ENCODE peak calls at places on chromosomes 11 and 22, in nine cellular contexts. F, W, M, L, O, S, X, E and U are unnamed samples.

GRCh38 chr11:68584097-68584496 is 100.2 kb upstream of the GAL start:
- DNase-seq in F (peak; percentile 46), W (peak; percentile 82), M (peak; percentile 31), L (no peak), O (peak; percentile 72), S (peak; percentile 65), X (peak; percentile 48), E (peak; percentile 82), U (no peak)

GRCh38 chr11:100835854-100836253 is 148.8 kb downstream of the ARHGAP42 start:
- DNase-seq in F (no peak), W (no peak), M (no peak), L (no peak), O (no peak), S (no peak), X (no peak), E (no peak), U (no peak)

GRCh38 chr11:34975482-34975881 is 59.1 kb downstream of the PDHX start:
- DNase-seq in F (no peak), W (no peak), M (no peak), L (no peak), O (no peak), S (no peak), X (no peak), E (no peak), U (no peak)

GRCh38 chr11:71995726-71996291 is 2.9 kb upstream of the IL18BP start:
- DNase-seq in F (no peak), W (no peak), M (no peak), L (no peak), O (no peak), S (no peak), X (no peak), E (no peak), U (no peak)

GRCh38 chr11:130832571-130833432 is 83.5 kb downstream of the SNX19 start:
- DNase-seq in F (peak; percentile 62), W (no peak), M (no peak), L (no peak), O (no peak), S (no peak), X (no peak), E (no peak), U (no peak)

GRCh38 chr11:62909107-62909894 is 11.9 kb downstream of the CHRM1 start:
- DNase-seq in F (peak; percentile 68), W (peak; percentile 86), M (peak; percentile 85), L (no peak), O (peak; percentile 77), S (peak; percentile 85), X (peak; percentile 87), E (peak; percentile 97), U (no peak)

GRCh38 chr11:1650918-1651262 is 21.3 kb downstream of the KRTAP5-5 start:
- DNase-seq in F (no peak), W (no peak), M (no peak), L (no peak), O (no peak), S (peak; percentile 34), X (no peak), E (no peak), U (no peak)

GRCh38 chr11:132054822-132055221 is 684.4 kb downstream of the NTM start:
- DNase-seq in F (peak; percentile 88), W (no peak), M (peak; percentile 83), L (peak; percentile 85), O (no peak), S (no peak), X (no peak), E (no peak), U (no peak)

GRCh38 chr22:41674941-41675340 is 13.7 kb downstream of the SNU13 start:
- DNase-seq in F (no peak), W (no peak), M (no peak), L (no peak), O (no peak), S (peak; percentile 28), X (no peak), E (no peak), U (no peak)

GRCh38 chr11:27315816-27316215 is 47.2 kb downstream of the CCDC34 start:
- DNase-seq in F (no peak), W (no peak), M (no peak), L (no peak), O (no peak), S (no peak), X (no peak), E (no peak), U (no peak)

GRCh38 chr11:2578006-2578933 is 121.5 kb downstream of the KCNQ1OT1 start:
- DNase-seq in F (no peak), W (no peak), M (no peak), L (no peak), O (no peak), S (peak; percentile 51), X (peak; percentile 35), E (peak; percentile 21), U (no peak)

GRCh38 chr11:71201231-71201630 is 51.1 kb downstream of the SHANK2 start:
- DNase-seq in F (no peak), W (no peak), M (no peak), L (no peak), O (no peak), S (peak; percentile 30), X (no peak), E (no peak), U (no peak)

GRCh38 chr11:36077886-36078685 is 134.2 kb downstream of the LDLRAD3 start:
- DNase-seq in F (peak; percentile 89), W (no peak), M (no peak), L (no peak), O (no peak), S (no peak), X (no peak), E (no peak), U (no peak)

GRCh38 chr11:105046898-105047579 is 1.9 kb upstream of the CARD16 start:
- DNase-seq in F (peak; percentile 99), W (no peak), M (peak; percentile 99), L (peak; percentile 97), O (no peak), S (no peak), X (no peak), E (no peak), U (no peak)

GRCh38 chr11:92960886-92961285 is 8.6 kb upstream of the MTNR1B start:
- DNase-seq in F (no peak), W (no peak), M (peak; percentile 21), L (no peak), O (no peak), S (no peak), X (no peak), E (no peak), U (no peak)

GRCh38 chr11:92967178-92967577 is 2.3 kb upstream of the MTNR1B start:
- DNase-seq in F (no peak), W (no peak), M (no peak), L (no peak), O (no peak), S (no peak), X (no peak), E (no peak), U (no peak)

GRCh38 chr11:92965196-92965595 is 4.3 kb upstream of the MTNR1B start:
- DNase-seq in F (no peak), W (no peak), M (no peak), L (no peak), O (no peak), S (no peak), X (no peak), E (no peak), U (no peak)

GRCh38 chr11:92964471-92964870 is 5.0 kb upstream of the MTNR1B start:
- DNase-seq in F (no peak), W (no peak), M (no peak), L (no peak), O (no peak), S (no peak), X (peak; percentile 47), E (no peak), U (no peak)

GRCh38 chr11:92962444-92962843 is 7.0 kb upstream of the MTNR1B start:
- DNase-seq in F (no peak), W (no peak), M (peak; percentile 5), L (no peak), O (no peak), S (no peak), X (no peak), E (no peak), U (no peak)
- TF ChIP-seq CTCF in F (no peak), W (no peak), M (no peak), L (no peak), O (no peak), S (no peak), X (no peak), E (no peak), U (no peak)

GRCh38 chr11:125451400-125452124 is 44.5 kb downstream of the FEZ1 start:
- DNase-seq in F (no peak), W (peak; percentile 90), M (peak; percentile 61), L (no peak), O (peak; percentile 84), S (no peak), X (peak; percentile 38), E (peak; percentile 91), U (no peak)

GRCh38 chr11:125457814-125458343 is 38.2 kb downstream of the FEZ1 start:
- DNase-seq in F (peak; percentile 77), W (no peak), M (peak; percentile 82), L (peak; percentile 24), O (peak; percentile 23), S (no peak), X (no peak), E (no peak), U (no peak)

GRCh38 chr11:125455851-125456250 is 40.2 kb downstream of the FEZ1 start:
- DNase-seq in F (no peak), W (no peak), M (no peak), L (no peak), O (no peak), S (no peak), X (no peak), E (no peak), U (no peak)

GRCh38 chr11:125452125-125452470 is 44.0 kb downstream of the FEZ1 start:
- DNase-seq in F (no peak), W (no peak), M (no peak), L (no peak), O (no peak), S (no peak), X (no peak), E (no peak), U (no peak)

DNA sequence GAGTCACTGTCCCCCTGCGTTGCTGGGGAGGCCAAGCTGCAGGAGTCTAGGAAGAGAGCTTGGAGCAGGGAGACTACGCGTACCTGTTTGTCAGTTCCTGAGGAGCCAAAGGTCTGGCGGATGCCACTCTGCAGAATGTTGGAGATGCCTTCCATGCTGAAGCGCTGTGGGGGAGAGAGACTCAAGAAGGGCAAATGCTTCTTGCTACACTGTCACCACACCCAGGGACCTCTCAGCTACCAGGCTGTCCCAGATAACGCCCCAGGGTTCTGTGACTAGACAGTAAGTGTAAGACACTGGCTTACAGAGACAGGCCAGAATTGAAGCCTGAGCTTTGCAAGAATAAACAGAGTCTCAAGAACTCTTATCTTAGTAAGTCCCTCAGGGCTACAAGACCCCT is 42.0 kb downstream of the FEZ1 start:
- DNase-seq in F (no peak), W (no peak), M (no peak), L (no peak), O (no peak), S (no peak), X (no peak), E (no peak), U (no peak)
- TF ChIP-seq CTCF in F (no peak), W (no peak), M (no peak), L (no peak), O (no peak), S (no peak), X (no peak), E (no peak), U (no peak)

GRCh38 chr11:111604392-111605009 is 2.3 kb downstream of the SIK2 start:
- DNase-seq in F (peak; percentile 66), W (peak; percentile 79), M (peak; percentile 68), L (no peak), O (peak; percentile 9), S (no peak), X (no peak), E (no peak), U (no peak)
- TF ChIP-seq CTCF in F (peak; percentile 57), W (peak; percentile 78), M (peak; percentile 59), L (peak; percentile 25), O (peak; percentile 66), S (no peak), X (peak; percentile 35), E (peak; percentile 75), U (peak; percentile 26)

GRCh38 chr22:23888615-23889401 is 5.4 kb upstream of the MIF start:
- DNase-seq in F (peak; percentile 60), W (peak; percentile 45), M (peak; percentile 49), L (no peak), O (no peak), S (no peak), X (no peak), E (no peak), U (no peak)
- TF ChIP-seq CTCF in F (no peak), W (peak; percentile 17), M (peak; percentile 49), L (peak; percentile 6), O (no peak), S (no peak), X (no peak), E (peak; percentile 33), U (no peak)